ENCODE peak calls at places on chromosomes 11 and 22, in ten cellular contexts. X, N, A, E, F, U, O, S, C and K are unnamed samples.

GRCh38 chr22:30423296-30423958 is 2.1 kb upstream of the MTFP1 start:
- DNase-seq in X (peak), N (peak), A (peak), E (no peak), F (no peak), U (no peak), O (peak), S (no peak), C (peak), K (no peak)

GRCh38 chr22:46027219-46028068 is 50.5 kb upstream of the WNT7B start:
- DNase-seq in X (no peak), N (peak), A (peak), E (peak), F (no peak), U (peak), O (peak), S (no peak), C (peak), K (peak)

GRCh38 chr11:66866420-66867010 is 9.7 kb downstream of the LRFN4 start:
- DNase-seq in X (no peak), N (no peak), A (no peak), E (no peak), F (peak), U (no peak), O (no peak), S (no peak), C (no peak), K (no peak)

GRCh38 chr11:5831196-5831829 is 10.4 kb downstream of the OR52E6 start:
- DNase-seq in X (no peak), N (no peak), A (no peak), E (peak), F (peak), U (no peak), O (no peak), S (no peak), C (no peak), K (no peak)

GRCh38 chr11:35247863-35248262 is 108.9 kb downstream of the CD44 start:
- DNase-seq in X (no peak), N (no peak), A (no peak), E (no peak), F (no peak), U (no peak), O (no peak), S (no peak), C (no peak), K (no peak)

GRCh38 chr11:57649826-57650738 is at the start of gene YPEL4:
- DNase-seq in X (no peak), N (no peak), A (peak), E (peak), F (peak), U (peak), O (peak), S (peak), C (peak), K (no peak)

GRCh38 chr22:35467788-35468187 is 67.8 kb downstream of the MCM5 start:
- DNase-seq in X (peak), N (peak), A (peak), E (peak), F (no peak), U (peak), O (peak), S (peak), C (peak), K (peak)

GRCh38 chr11:60625262-60625661 is 74.2 kb upstream of the MS4A8 start:
- DNase-seq in X (no peak), N (no peak), A (peak), E (peak), F (peak), U (no peak), O (no peak), S (no peak), C (no peak), K (peak)

GRCh38 chr11:121383726-121384125 is 68.4 kb upstream of the SORL1 start:
- DNase-seq in X (no peak), N (peak), A (peak), E (no peak), F (no peak), U (no peak), O (no peak), S (peak), C (no peak), K (no peak)

GRCh38 chr11:7143908-7144307 is 55.1 kb downstream of the RBMXL2 start:
- DNase-seq in X (no peak), N (no peak), A (peak), E (peak), F (peak), U (no peak), O (no peak), S (no peak), C (no peak), K (no peak)

GRCh38 chr11:62882811-62883496 is 2.3 kb downstream of the SLC3A2 start:
- DNase-seq in X (no peak), N (no peak), A (no peak), E (no peak), F (no peak), U (no peak), O (no peak), S (no peak), C (no peak), K (no peak)

GRCh38 chr11:18802381-18803257 is 11.0 kb upstream of the PTPN5 start:
- DNase-seq in X (peak), N (peak), A (peak), E (peak), F (peak), U (peak), O (peak), S (peak), C (no peak), K (peak)

GRCh38 chr22:19431641-19432091 is at the start of gene HIRA:
- DNase-seq in X (peak), N (peak), A (peak), E (peak), F (peak), U (peak), O (peak), S (peak), C (peak), K (peak)

GRCh38 chr11:46127150-46127638 is 5.9 kb upstream of the PHF21A start:
- DNase-seq in X (peak), N (peak), A (peak), E (peak), F (peak), U (peak), O (peak), S (peak), C (no peak), K (peak)

GRCh38 chr11:3920148-3920852 is 64.8 kb downstream of the STIM1 start:
- DNase-seq in X (peak), N (no peak), A (peak), E (no peak), F (peak), U (peak), O (peak), S (no peak), C (peak), K (peak)

GRCh38 chr11:124717421-124717785 is 22.3 kb upstream of the NRGN start:
- DNase-seq in X (no peak), N (no peak), A (no peak), E (no peak), F (peak), U (no peak), O (no peak), S (no peak), C (no peak), K (no peak)

GRCh38 chr22:48368975-48369525 is 1458.6 kb downstream of the BRD1 start:
- DNase-seq in X (no peak), N (no peak), A (no peak), E (no peak), F (no peak), U (no peak), O (no peak), S (no peak), C (peak), K (no peak)

GRCh38 chr11:116510886-116511650 is 261.7 kb downstream of the BUD13 start:
- DNase-seq in X (no peak), N (no peak), A (no peak), E (peak), F (no peak), U (no peak), O (no peak), S (no peak), C (no peak), K (no peak)

GRCh38 chr11:15216678-15217077 is 102.0 kb downstream of the INSC start:
- DNase-seq in X (no peak), N (no peak), A (peak), E (no peak), F (peak), U (no peak), O (no peak), S (no peak), C (no peak), K (no peak)

GRCh38 chr11:130832571-130833432 is 83.5 kb downstream of the SNX19 start:
- DNase-seq in X (no peak), N (no peak), A (peak), E (no peak), F (no peak), U (no peak), O (no peak), S (no peak), C (no peak), K (no peak)

GRCh38 chr11:83025267-83025704 is 46.4 kb downstream of the RAB30 start:
- DNase-seq in X (no peak), N (no peak), A (no peak), E (no peak), F (no peak), U (no peak), O (no peak), S (no peak), C (no peak), K (no peak)

GRCh38 chr11:2775626-2776350 is 76.0 kb upstream of the KCNQ1OT1 start:
- DNase-seq in X (peak), N (peak), A (no peak), E (no peak), F (no peak), U (peak), O (no peak), S (peak), C (peak), K (peak)

GRCh38 chr11:16605440-16605970 is 132.9 kb upstream of the C11orf58 start:
- DNase-seq in X (no peak), N (peak), A (peak), E (peak), F (peak), U (no peak), O (peak), S (peak), C (no peak), K (peak)

GRCh38 chr22:30044369-30044768 is 35.9 kb upstream of the HORMAD2 start:
- DNase-seq in X (peak), N (no peak), A (peak), E (no peak), F (peak), U (no peak), O (peak), S (no peak), C (peak), K (peak)

GRCh38 chr11:122229611-122230386 is 113.8 kb upstream of the BLID start:
- DNase-seq in X (no peak), N (peak), A (no peak), E (peak), F (peak), U (no peak), O (no peak), S (peak), C (no peak), K (no peak)

GRCh38 chr22:46219650-46220049 is 30.4 kb downstream of the CDPF1 start:
- DNase-seq in X (no peak), N (no peak), A (no peak), E (no peak), F (no peak), U (no peak), O (no peak), S (no peak), C (no peak), K (no peak)

GRCh38 chr22:45709004-45709739 is 37.5 kb downstream of the ATXN10 start:
- DNase-seq in X (no peak), N (no peak), A (peak), E (no peak), F (no peak), U (no peak), O (no peak), S (no peak), C (no peak), K (no peak)

GRCh38 chr11:1817511-1817910 is 17.3 kb upstream of the SYT8 start:
- DNase-seq in X (no peak), N (no peak), A (no peak), E (no peak), F (no peak), U (no peak), O (no peak), S (no peak), C (no peak), K (no peak)

GRCh38 chr22:48952256-48953102 is 875.2 kb downstream of the BRD1 start:
- DNase-seq in X (peak), N (no peak), A (no peak), E (no peak), F (no peak), U (peak), O (no peak), S (no peak), C (peak), K (peak)

GRCh38 chr22:49235463-49236300 is 592.0 kb downstream of the BRD1 start:
- DNase-seq in X (peak), N (no peak), A (no peak), E (peak), F (no peak), U (no peak), O (peak), S (no peak), C (no peak), K (peak)

GRCh38 chr22:43831561-43832392 is 19.7 kb upstream of the EFCAB6 start:
- DNase-seq in X (no peak), N (no peak), A (no peak), E (no peak), F (no peak), U (no peak), O (no peak), S (no peak), C (peak), K (no peak)

GRCh38 chr22:22933807-22934542 is 46.4 kb downstream of the IGLL5 start:
- DNase-seq in X (no peak), N (no peak), A (no peak), E (no peak), F (no peak), U (no peak), O (no peak), S (no peak), C (no peak), K (no peak)

GRCh38 chr22:27252282-27253049 is 549.1 kb downstream of the MN1 start:
- DNase-seq in X (no peak), N (peak), A (peak), E (no peak), F (no peak), U (peak), O (no peak), S (no peak), C (peak), K (no peak)

GRCh38 chr11:125890447-125891100 is 3.1 kb downstream of the HYLS1 start:
- DNase-seq in X (no peak), N (no peak), A (peak), E (no peak), F (no peak), U (no peak), O (no peak), S (no peak), C (no peak), K (no peak)

GRCh38 chr11:134944131-134944530 is 532.1 kb upstream of the B3GAT1 start:
- DNase-seq in X (no peak), N (no peak), A (no peak), E (no peak), F (no peak), U (no peak), O (no peak), S (no peak), C (no peak), K (no peak)

GRCh38 chr11:128507936-128508335 is 79.4 kb downstream of the ETS1 start:
- DNase-seq in X (no peak), N (no peak), A (no peak), E (no peak), F (no peak), U (no peak), O (no peak), S (no peak), C (no peak), K (no peak)
- H3K4me3 ChIP-seq in X (no peak), N (peak), A (peak), E (no peak), F (no peak), U (peak), O (peak), S (peak), C (peak), K (no peak)

DNA sequence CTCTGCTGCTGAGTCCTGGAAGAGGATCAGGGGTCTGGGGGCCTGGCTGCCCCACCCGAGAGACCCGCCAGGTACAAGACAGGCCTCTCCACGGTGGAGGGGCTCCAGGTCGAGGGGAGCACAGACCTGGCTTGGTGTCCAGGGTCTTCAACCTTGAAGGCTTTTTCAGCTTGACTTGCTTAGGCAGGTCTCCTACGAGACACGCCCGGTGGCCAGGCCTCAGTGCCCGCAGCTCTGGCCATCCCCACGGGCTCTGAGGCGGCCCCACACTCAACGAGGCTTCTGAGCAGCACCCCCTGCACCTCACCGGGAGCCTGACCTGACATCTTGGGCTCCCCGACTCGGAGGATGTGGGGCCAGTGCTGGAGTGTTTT is 6.6 kb upstream of the PLXNB2 start:
- DNase-seq in X (no peak), N (no peak), A (no peak), E (no peak), F (no peak), U (no peak), O (no peak), S (no peak), C (no peak), K (no peak)
- H3K27ac ChIP-seq in X (peak), N (no peak), A (no peak), E (no peak), F (no peak), U (no peak), O (peak), S (no peak), C (no peak), K (no peak)

DNA sequence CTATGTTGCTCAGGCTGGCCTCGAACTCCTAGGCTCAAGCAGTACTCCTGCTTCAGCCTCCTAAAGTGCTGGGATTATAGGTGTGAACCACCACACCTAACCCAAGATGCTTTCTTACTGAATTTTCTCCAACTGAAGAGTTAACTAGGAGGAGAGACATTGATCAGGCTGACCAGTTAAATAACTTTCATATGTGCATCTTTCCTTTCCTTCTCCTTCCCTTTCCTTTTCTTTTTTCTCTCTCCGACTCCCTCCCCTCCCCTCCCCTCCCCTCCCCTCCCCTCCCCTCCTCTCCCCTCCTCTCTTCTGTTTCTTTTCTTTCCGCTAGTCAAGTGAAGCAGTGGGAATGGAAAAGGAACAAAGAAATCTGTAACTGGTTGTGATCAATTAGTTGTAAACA is 26.7 kb downstream of the XRCC6 start:
- DNase-seq in X (no peak), N (no peak), A (no peak), E (no peak), F (no peak), U (no peak), O (no peak), S (no peak), C (no peak), K (no peak)
- H3K4me3 ChIP-seq in X (no peak), N (no peak), A (no peak), E (no peak), F (no peak), U (no peak), O (no peak), S (no peak), C (no peak), K (no peak)

DNA sequence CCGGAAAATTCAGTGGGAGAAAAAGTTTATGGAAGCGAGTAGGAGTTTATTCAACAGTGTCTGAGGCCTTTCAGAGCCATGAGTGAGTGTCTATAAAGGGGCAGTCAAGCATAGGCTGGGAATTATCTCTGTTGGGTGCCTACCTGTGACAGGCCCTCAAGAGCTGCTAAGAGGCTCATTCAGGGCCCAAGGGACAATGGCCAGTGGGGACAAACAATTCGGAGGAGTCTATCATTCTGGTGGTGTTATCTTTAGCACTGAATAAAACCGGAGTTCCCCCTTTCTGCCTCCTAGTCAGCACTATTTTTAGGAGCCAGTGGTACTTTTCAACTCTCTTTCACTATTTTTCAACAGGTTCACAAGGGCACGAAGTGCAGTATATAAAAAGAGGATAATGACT is 89.5 kb upstream of the HTATIP2 start:
- DNase-seq in X (no peak), N (no peak), A (no peak), E (peak), F (no peak), U (no peak), O (no peak), S (no peak), C (no peak), K (no peak)
- H3K27ac ChIP-seq in X (no peak), N (no peak), A (no peak), E (peak), F (no peak), U (no peak), O (no peak), S (no peak), C (no peak), K (no peak)